ENCODE peak calls at places on chromosome 1, in ten cellular contexts. F is M059J; P is GDM1; E is GM12864; C is activated naive CD4-positive, alpha-beta T cell treated with Interleukin-2 at 50 U/mL for 16 hours; O is stimulated activated effector memory CD8-positive, alpha-beta T cell treated with anti-CD3 and anti-CD28 coated beads, Interleukin-12 subunit alpha, Interleukin-12 subunit beta, amount 100 ng/mL, for 72 hours; W is NCI-H748 treated with DMSO at 0.1 percent for 48 hours; T is dermis blood vessel endothelial cell; M is ecto neural progenitor cell; L is tibial nerve. D is an unnamed sample.

GRCh38 chr1:245704765-245705164 is 550.0 kb downstream of the KIF26B start:
- DNase-seq in F (peak; percentile 87), P (no peak), E (no peak), C (no peak), O (no peak), W (no peak), T (peak; percentile 35), M (no peak), L (no peak), D (no peak)

GRCh38 chr1:162111572-162111971 is 42.1 kb downstream of the NOS1AP start:
- DNase-seq in F (no peak), P (no peak), E (no peak), C (no peak), O (no peak), W (no peak), T (no peak), M (no peak), L (no peak), D (no peak)

GRCh38 chr1:107444302-107444701 is 303.5 kb downstream of the NTNG1 start:
- DNase-seq in F (no peak), P (no peak), E (no peak), C (no peak), O (no peak), W (no peak), T (no peak), M (no peak), L (no peak), D (no peak)

GRCh38 chr1:92326681-92327080 is 27.8 kb downstream of the RPAP2 start:
- DNase-seq in F (peak; percentile 48), P (no peak), E (no peak), C (no peak), O (no peak), W (no peak), T (no peak), M (no peak), L (no peak), D (no peak)

GRCh38 chr1:220908757-220909156 is 29.5 kb downstream of the HLX start:
- DNase-seq in F (peak; percentile 36), P (no peak), E (peak; percentile 19), C (no peak), O (no peak), W (no peak), T (peak; percentile 69), M (no peak), L (no peak), D (peak; percentile 24)

GRCh38 chr1:57327331-57327730 is 96.5 kb downstream of the DAB1 start:
- DNase-seq in F (no peak), P (no peak), E (no peak), C (no peak), O (no peak), W (no peak), T (no peak), M (no peak), L (no peak), D (no peak)

GRCh38 chr1:97913506-97913905 is 7.3 kb downstream of the DPYD start:
- DNase-seq in F (no peak), P (no peak), E (no peak), C (no peak), O (no peak), W (no peak), T (no peak), M (no peak), L (no peak), D (no peak)

GRCh38 chr1:212286437-212287131 is 1.4 kb downstream of the PPP2R5A start:
- DNase-seq in F (peak; percentile 37), P (no peak), E (no peak), C (no peak), O (no peak), W (peak; percentile 9), T (peak; percentile 36), M (no peak), L (peak; percentile 28), D (no peak)

GRCh38 chr1:88935522-88936222 is 44.3 kb upstream of the GTF2B start:
- DNase-seq in F (peak; percentile 54), P (no peak), E (no peak), C (no peak), O (no peak), W (peak; percentile 26), T (peak; percentile 65), M (no peak), L (no peak), D (peak; percentile 13)

GRCh38 chr1:29960906-29961675 is 724.8 kb downstream of the PTPRU start:
- DNase-seq in F (no peak), P (no peak), E (no peak), C (no peak), O (no peak), W (no peak), T (no peak), M (peak; percentile 79), L (no peak), D (no peak)